ENCODE peak calls at places on chromosomes 16 and 17, in five cellular contexts. J is neuronal stem cell, H is GM23248, I is tibial nerve, E is small intestine. L is an unnamed sample.

GRCh38 chr16:69937465-69937951 is 13.6 kb upstream of the CLEC18A start:
- DNase-seq in I (no peak), J (no peak), H (peak; percentile 18), E (no peak), L (no peak)

GRCh38 chr17:30336369-30337171 is 2.7 kb upstream of the TMIGD1 start:
- DNase-seq in E (peak; percentile 87), H (peak; percentile 62), J (peak; percentile 29), I (no peak), L (peak; percentile 14)

GRCh38 chr16:65122974-65123845 is 1.3 kb upstream of the CDH11 start:
- DNase-seq in H (peak; percentile 78), I (peak; percentile 44), J (peak; percentile 51), E (no peak), L (peak; percentile 56)

GRCh38 chr17:34852614-34853013 is 108.6 kb downstream of the CCT6B start:
- DNase-seq in J (no peak), I (no peak), E (peak; percentile 1), H (no peak), L (no peak)

GRCh38 chr16:69827527-69827926 is 65.4 kb downstream of the WWP2 start:
- DNase-seq in I (no peak), J (no peak), H (no peak), E (no peak), L (no peak)

GRCh38 chr17:48179071-48179945 is 71.7 kb downstream of the SNX11 start:
- DNase-seq in I (no peak), E (no peak), H (no peak), J (no peak), L (peak; percentile 59)

GRCh38 chr17:31318298-31319190 is 2.9 kb downstream of the EVI2A start:
- DNase-seq in E (peak; percentile 28), I (peak; percentile 35), H (peak; percentile 45), J (no peak), L (peak; percentile 91)

GRCh38 chr17:33039874-33040273 is 48.2 kb downstream of the SPACA3 start:
- DNase-seq in H (peak; percentile 83), I (no peak), E (no peak), J (no peak), L (peak; percentile 78)

GRCh38 chr16:997440-998051 is 16.0 kb downstream of the SOX8 start:
- DNase-seq in H (peak; percentile 42), J (no peak), I (no peak), E (peak; percentile 16), L (peak; percentile 16)

GRCh38 chr16:2088759-2089358 is 41.1 kb downstream of the TSC2 start:
- DNase-seq in I (no peak), E (no peak), H (no peak), J (no peak), L (no peak)

GRCh38 chr16:11439790-11440656 is 94.8 kb downstream of the RMI2 start:
- DNase-seq in H (no peak), J (no peak), I (no peak), E (peak; percentile 24), L (no peak)

GRCh38 chr17:28533091-28533670 is 19.2 kb downstream of the UNC119 start:
- DNase-seq in E (no peak), J (no peak), H (peak; percentile 67), I (no peak), L (no peak)

GRCh38 chr17:78672880-78673371 is 95.7 kb upstream of the DNAH17 start:
- DNase-seq in I (no peak), J (no peak), E (peak; percentile 39), H (peak; percentile 18), L (no peak)

GRCh38 chr17:27247071-27247957 is 46.6 kb upstream of the WSB1 start:
- DNase-seq in I (peak; percentile 36), H (peak; percentile 75), J (no peak), E (peak; percentile 40), L (peak; percentile 66)

DNA sequence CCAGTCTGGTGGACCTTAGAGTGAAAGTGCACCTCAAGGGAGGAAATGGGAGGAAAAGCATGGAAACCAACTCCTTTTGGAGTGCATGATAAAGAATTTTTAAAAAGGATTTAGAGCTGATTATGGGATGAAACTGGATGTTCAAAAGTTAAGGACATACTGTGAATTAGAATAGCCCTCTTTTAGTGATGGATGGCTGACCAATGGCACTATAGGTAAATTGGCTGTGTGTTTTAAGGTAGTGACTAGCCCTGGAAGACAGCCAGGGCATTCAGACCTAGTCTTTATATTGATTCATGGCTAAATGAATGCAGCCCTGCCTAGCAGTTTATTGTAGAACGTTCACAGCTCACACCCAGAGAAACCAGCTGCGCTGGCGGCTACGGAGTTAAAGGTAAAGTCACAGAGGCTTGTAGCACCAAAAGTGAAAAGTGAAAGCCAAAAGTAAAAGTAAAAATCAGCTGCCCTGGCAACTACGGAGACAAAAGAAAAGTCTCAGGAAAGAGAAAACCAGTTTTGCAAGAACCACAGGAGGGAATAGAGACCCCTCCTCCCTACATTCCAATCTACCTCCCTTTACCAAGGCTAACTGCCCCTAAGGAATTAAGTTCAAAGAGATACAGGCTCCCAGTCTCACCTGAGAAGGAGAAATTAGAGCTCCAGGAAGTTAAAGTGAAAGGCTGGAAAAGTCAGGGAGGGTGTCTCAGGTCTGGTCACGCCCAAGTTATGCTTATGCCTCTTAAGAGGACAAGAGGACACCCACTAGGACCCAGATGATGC is 21.8 kb downstream of the ACSM1 start:
- DNase-seq in J (no peak), H (peak; percentile 10), E (peak; percentile 91), I (no peak), L (no peak)
- H3K27ac ChIP-seq in J (no peak overlapping the region), H (no peak overlapping the region), E (peak overlapping the region; percentile 88), I (peak overlapping the region; percentile 51), L (no peak overlapping the region)

DNA sequence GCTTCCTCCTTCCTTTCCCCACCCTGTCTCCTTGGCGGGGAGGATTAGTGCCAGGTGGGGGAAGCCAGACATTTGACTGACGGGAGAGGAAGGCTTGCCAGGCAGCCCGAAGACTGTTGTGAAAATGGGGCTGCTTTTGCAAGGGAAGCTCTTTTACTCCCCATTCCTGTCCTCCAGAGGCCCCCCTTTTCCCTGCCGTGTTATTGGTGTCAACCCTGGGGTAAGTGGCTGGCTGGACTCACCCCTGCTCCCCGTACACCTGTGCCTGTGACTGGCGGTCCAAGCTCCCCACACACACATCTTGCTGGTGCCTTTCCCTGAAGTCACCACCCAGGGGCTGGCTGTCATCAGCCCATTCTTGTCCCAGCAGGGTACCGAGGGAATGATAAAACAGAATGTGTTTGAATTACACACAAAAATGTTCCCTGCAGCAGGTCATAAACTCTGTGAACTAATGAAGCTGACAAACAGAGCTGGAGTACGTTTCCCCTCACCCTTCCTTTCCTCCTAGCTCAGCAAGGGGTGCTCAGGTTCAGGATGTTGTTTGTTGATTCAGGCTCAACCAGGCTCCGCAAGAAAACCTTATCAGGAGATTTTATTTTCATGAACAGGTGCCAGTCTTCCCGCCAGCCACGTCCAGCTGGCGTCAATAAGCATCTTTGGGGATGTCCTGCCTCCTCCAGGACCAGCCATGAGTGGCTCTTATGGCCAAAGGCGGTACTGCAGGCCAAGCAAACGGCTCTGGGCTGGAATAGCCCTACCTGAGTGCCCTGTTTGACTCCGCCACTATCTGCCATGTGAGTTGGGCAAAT is 4.3 kb upstream of the ARMC7 start:
- DNase-seq in H (peak; percentile 63), E (peak; percentile 79), I (no peak), J (no peak), L (peak; percentile 12)
- H3K27ac ChIP-seq in H (no peak overlapping the region), E (no peak overlapping the region), I (no peak overlapping the region), J (no peak overlapping the region), L (no peak overlapping the region)

GRCh38 chr16:67718668-67719047 is 458 bp downstream of the GFOD2 start:
- DNase-seq in H (peak; percentile 36), E (no peak), I (no peak), J (no peak), L (no peak)
- H3K27ac ChIP-seq in H (peak overlapping the region; percentile 2), E (no peak overlapping the region), I (peak overlapping the region; percentile 74), J (no peak overlapping the region), L (peak overlapping the region; percentile 85)

GRCh38 chr17:70080541-70081347 is 5.7 kb downstream of the KCNJ16 start:
- DNase-seq in I (no peak), E (no peak), J (no peak), H (peak; percentile 79), L (peak; percentile 86)

GRCh38 chr17:70089513-70090148 is 14.6 kb downstream of the KCNJ16 start:
- DNase-seq in E (peak; percentile 56), I (no peak), J (no peak), H (no peak), L (no peak)

GRCh38 chr17:70081885-70082284 is 6.9 kb downstream of the KCNJ16 start:
- DNase-seq in I (no peak), E (no peak), H (no peak), J (no peak), L (no peak)

GRCh38 chr17:70086468-70086867 is 11.4 kb downstream of the KCNJ16 start:
- DNase-seq in H (no peak), I (no peak), J (no peak), E (no peak), L (no peak)

GRCh38 chr17:70084476-70084875 is 9.5 kb downstream of the KCNJ16 start:
- DNase-seq in J (no peak), E (no peak), I (no peak), H (peak; percentile 29), L (no peak)
- H3K27ac ChIP-seq in J (no peak overlapping the region), E (no peak overlapping the region), I (no peak overlapping the region), H (no peak overlapping the region), L (no peak overlapping the region)

GRCh38 chr17:42131232-42131631 is 8.6 kb downstream of the HSPB9 start:
- DNase-seq in H (no peak), E (no peak), I (no peak), J (no peak), L (no peak)

GRCh38 chr17:42131971-42132370 is 9.4 kb downstream of the HSPB9 start:
- DNase-seq in E (no peak), H (peak; percentile 58), J (no peak), I (no peak), L (peak; percentile 47)

GRCh38 chr17:42135151-42135550 is 12.5 kb downstream of the HSPB9 start:
- DNase-seq in H (no peak), E (no peak), I (no peak), J (no peak), L (no peak)

GRCh38 chr17:42133461-42134041 is 10.9 kb downstream of the HSPB9 start:
- DNase-seq in I (no peak), E (peak; percentile 48), J (no peak), H (peak; percentile 15), L (no peak)

GRCh38 chr17:42132941-42133340 is 10.3 kb downstream of the HSPB9 start:
- DNase-seq in E (peak; percentile 66), J (no peak), I (no peak), H (peak; percentile 95), L (peak; percentile 88)
- H3K27ac ChIP-seq in E (peak overlapping the region; percentile 46), J (no peak overlapping the region), I (peak overlapping the region; percentile 60), H (peak overlapping the region; percentile 75), L (peak overlapping the region; percentile 6)

L was measured in astrocyte.